ENCODE peak calls at places on chromosomes 11 and 22, in ten cellular contexts. U is M059J; K is fibroblast of mammary gland; B is fibroblast of lung; N is NCI-H460; D is MCF 10A; J is HS-27A; G is stimulated activated CD4-positive, alpha-beta T cell treated with anti-CD3 and anti-CD28 coated beads, Interleukin-4, amount 100 ng/mL, for 1 hour; R is fibroblast of the conjunctiva; A is activated gamma-delta T cell treated with Interleukin-2 at 50 U/mL for 16 hours. W is an unnamed sample.

GRCh38 chr11:73996161-73996747 is 12.6 kb downstream of the UCP3 start:
- DNase-seq in B (no peak), U (no peak), A (no peak), N (no peak), K (no peak), J (no peak), D (no peak), R (no peak), G (no peak), W (peak)

GRCh38 chr11:23078289-23078971 is 218.2 kb upstream of the CCDC179 start:
- DNase-seq in J (peak), G (no peak), U (peak), D (no peak), K (peak), A (no peak), N (no peak), R (peak), B (peak), W (no peak)

GRCh38 chr22:49659281-49659923 is 168.3 kb downstream of the BRD1 start:
- DNase-seq in K (no peak), R (no peak), J (no peak), N (no peak), G (no peak), U (no peak), B (no peak), A (no peak), D (no peak), W (no peak)

GRCh38 chr11:11856638-11857037 is 14.9 kb downstream of the USP47 start:
- DNase-seq in N (no peak), D (no peak), R (no peak), G (no peak), B (no peak), U (peak), K (no peak), J (no peak), A (peak), W (no peak)

GRCh38 chr11:74726547-74727182 is 4.6 kb downstream of the CHRDL2 start:
- DNase-seq in U (peak), D (peak), G (peak), A (peak), K (peak), N (peak), B (peak), J (no peak), R (peak), W (peak)

GRCh38 chr22:30324008-30324730 is 2.6 kb downstream of the TBC1D10A start:
- DNase-seq in J (no peak), K (peak), U (no peak), R (no peak), B (peak), G (no peak), A (peak), D (no peak), N (no peak), W (peak)

GRCh38 chr11:532512-533048 is 2.8 kb downstream of the HRAS start:
- DNase-seq in K (no peak), B (no peak), N (no peak), A (no peak), U (no peak), G (no peak), D (no peak), J (no peak), R (no peak), W (no peak)

GRCh38 chr11:94544832-94545640 is 1.3 kb downstream of the FUT4 start:
- DNase-seq in K (no peak), B (no peak), A (no peak), U (no peak), G (no peak), N (no peak), R (no peak), J (no peak), D (no peak), W (no peak)

GRCh38 chr11:73185680-73186293 is 32.3 kb upstream of the P2RY2 start:
- DNase-seq in U (peak), B (peak), R (peak), J (peak), G (no peak), N (no peak), A (no peak), K (peak), D (peak), W (no peak)

GRCh38 chr11:125578783-125579182 is 9.5 kb downstream of the EI24 start:
- DNase-seq in A (no peak), D (no peak), R (no peak), U (no peak), J (no peak), K (no peak), G (no peak), N (no peak), B (no peak), W (no peak)

GRCh38 chr11:79762271-79762935 is 321.6 kb upstream of the TENM4 start:
- DNase-seq in B (peak), D (peak), N (no peak), K (peak), A (no peak), J (peak), G (no peak), U (peak), R (no peak), W (no peak)

GRCh38 chr11:17736921-17737817 is 2.6 kb downstream of the KCNC1 start:
- DNase-seq in G (no peak), B (no peak), R (no peak), U (no peak), J (no peak), K (no peak), N (no peak), D (no peak), A (no peak), W (no peak)

GRCh38 chr11:74460481-74461154 is 6.7 kb downstream of the KCNE3 start:
- DNase-seq in G (no peak), N (no peak), A (no peak), U (peak), D (peak), R (no peak), B (peak), J (no peak), K (peak), W (no peak)

GRCh38 chr11:117724104-117724503 is 72.9 kb downstream of the DSCAML1 start:
- DNase-seq in D (no peak), J (no peak), B (no peak), K (no peak), A (no peak), G (no peak), U (no peak), N (no peak), R (no peak), W (no peak)

GRCh38 chr11:108983621-108984020 is 318.8 kb downstream of the DDX10 start:
- DNase-seq in J (no peak), G (no peak), K (peak), B (no peak), U (peak), D (no peak), R (no peak), N (no peak), A (no peak), W (no peak)